ENCODE peak calls at places on chromosomes 12 and 14, in ten cellular contexts. V is left ventricle myocardium inferior; K is amniotic stem cell; N is RPMI7951; O is dermis microvascular lymphatic vessel endothelial cell; J is LoVo; Z is left lobe of liver; S is PC-9; P is GOT3; L is naive thymus-derived CD8-positive, alpha-beta T cell. M is an unnamed sample.

GRCh38 chr12:112381421-112381897 is 772 bp downstream of the HECTD4 start:
- DNase-seq in J (peak), L (no peak), S (no peak), N (peak), K (no peak), Z (peak), V (peak), O (peak), P (no peak), M (peak)

GRCh38 chr14:52834440-52834842 is 43.0 kb upstream of the GNPNAT1 start:
- DNase-seq in K (peak), J (no peak), L (no peak), N (peak), Z (no peak), S (peak), V (no peak), P (no peak), O (peak), M (no peak)

GRCh38 chr12:78118036-78118435 is 287.3 kb downstream of the NAV3 start:
- DNase-seq in J (no peak), S (no peak), L (no peak), K (no peak), V (no peak), P (no peak), O (no peak), Z (no peak), N (no peak), M (no peak)

GRCh38 chr14:105325303-105325702 is 10.8 kb downstream of the PACS2 start:
- DNase-seq in P (no peak), Z (no peak), S (no peak), N (no peak), O (no peak), V (no peak), L (no peak), K (no peak), J (no peak), M (no peak)

GRCh38 chr12:130675121-130675520 is 41.0 kb downstream of the RIMBP2 start:
- DNase-seq in N (no peak), L (no peak), S (no peak), J (no peak), Z (no peak), P (no peak), O (no peak), K (no peak), V (no peak), M (no peak)

GRCh38 chr12:116033765-116034164 is 243.7 kb downstream of the MED13L start:
- DNase-seq in S (no peak), K (no peak), Z (no peak), P (no peak), N (no peak), J (no peak), O (no peak), L (no peak), V (no peak), M (no peak)

GRCh38 chr14:35402323-35403084 is 2.0 kb downstream of the NFKBIA start:
- DNase-seq in Z (no peak), L (peak), N (no peak), V (no peak), K (no peak), S (no peak), J (no peak), O (peak), P (no peak), M (no peak)

GRCh38 chr12:26028953-26029740 is 70.7 kb downstream of the RASSF8 start:
- DNase-seq in K (peak), J (peak), O (peak), L (peak), N (peak), Z (no peak), P (no peak), V (no peak), S (no peak), M (no peak)

GRCh38 chr14:59576332-59577294 is at the start of gene CCDC175:
- DNase-seq in L (peak), V (peak), O (peak), N (peak), S (no peak), J (peak), P (peak), Z (peak), K (no peak), M (peak)

GRCh38 chr12:59321278-59321677 is 274.6 kb upstream of the SLC16A7 start:
- DNase-seq in O (no peak), Z (no peak), L (no peak), K (no peak), S (no peak), V (no peak), J (no peak), P (no peak), N (no peak), M (no peak)

GRCh38 chr12:92608418-92609091 is 94.2 kb upstream of the PLEKHG7 start:
- DNase-seq in N (peak), P (no peak), Z (no peak), K (no peak), J (peak), L (no peak), V (no peak), O (peak), S (no peak), M (no peak)

GRCh38 chr12:92503977-92504966 is 198.5 kb upstream of the PLEKHG7 start:
- DNase-seq in S (no peak), K (no peak), V (peak), L (no peak), J (no peak), O (no peak), Z (peak), N (no peak), P (no peak), M (no peak)

GRCh38 chr12:121240484-121241202 is 30.7 kb downstream of the P2RX4 start:
- DNase-seq in J (no peak), Z (peak), L (peak), P (no peak), S (no peak), O (no peak), K (no peak), V (peak), N (no peak), M (peak)

GRCh38 chr12:107373238-107373809 is 280.0 kb upstream of the CRY1 start:
- DNase-seq in P (no peak), O (no peak), J (no peak), V (no peak), Z (no peak), N (no peak), S (no peak), K (no peak), L (no peak), M (no peak)

GRCh38 chr14:51208982-51209381 is 31.1 kb upstream of the TMX1 start:
- DNase-seq in V (no peak), O (no peak), N (no peak), L (no peak), K (no peak), S (no peak), J (no peak), Z (no peak), P (no peak), M (no peak)

GRCh38 chr14:59428581-59429012 is 36.6 kb downstream of the GPR135 start:
- DNase-seq in Z (no peak), V (no peak), J (no peak), N (no peak), P (no peak), L (no peak), S (no peak), O (peak), K (no peak), M (no peak)

GRCh38 chr12:133235401-133236112 is at the start of gene ANHX:
- DNase-seq in V (no peak), J (no peak), K (no peak), O (no peak), S (no peak), L (no peak), Z (no peak), P (no peak), N (no peak), M (no peak)

GRCh38 chr12:105705235-105705634 is 374.7 kb downstream of the C12orf75 start:
- DNase-seq in O (no peak), Z (no peak), K (no peak), J (no peak), V (no peak), L (no peak), P (no peak), S (no peak), N (no peak), M (no peak)

GRCh38 chr12:39127401-39127800 is 222.0 kb upstream of the CPNE8 start:
- DNase-seq in L (no peak), K (no peak), Z (no peak), J (peak), S (no peak), N (peak), O (peak), P (peak), V (no peak), M (no peak)

GRCh38 chr12:64893961-64894360 is 69.5 kb downstream of the TBC1D30 start:
- DNase-seq in V (no peak), Z (no peak), P (no peak), L (no peak), N (peak), S (no peak), K (peak), J (peak), O (peak), M (no peak)

GRCh38 chr14:24058951-24059475 is 7.2 kb downstream of the CARMIL3 start:
- DNase-seq in Z (peak), K (no peak), J (no peak), L (no peak), V (no peak), O (no peak), P (no peak), N (no peak), S (no peak), M (no peak)

GRCh38 chr12:62715086-62715786 is 219.7 kb downstream of the PPM1H start:
- DNase-seq in Z (no peak), L (no peak), O (no peak), S (no peak), P (no peak), V (peak), K (no peak), J (no peak), N (no peak), M (no peak)

GRCh38 chr12:49335955-49336644 is 888 bp downstream of the C1QL4 start:
- DNase-seq in P (no peak), Z (no peak), K (no peak), S (no peak), J (no peak), V (no peak), L (no peak), O (no peak), N (no peak), M (no peak)